ENCODE peak calls at places on chromosomes 11 and 22, in four cellular contexts. One of them, this sample, is unnamed.

GRCh38 chr11:120172054-120172881 is 34.4 kb upstream of the TRIM29 start:
- DNase-seq in hepatocyte: peak; percentile 87
- DNase-seq in PC-3: peak; percentile 81
- DNase-seq in K562: peak; percentile 61
- DNase-seq in this sample: peak; percentile 61

GRCh38 chr11:118529584-118530175 is 1.3 kb upstream of the TMEM25 start:
- DNase-seq in hepatocyte: no peak
- DNase-seq in PC-3: no peak
- DNase-seq in K562: no peak
- DNase-seq in this sample: no peak

GRCh38 chr22:46079861-46080821 is 70.2 kb upstream of the PPARA start:
- DNase-seq in hepatocyte: no peak
- DNase-seq in PC-3: peak; percentile 79
- DNase-seq in K562: no peak
- DNase-seq in this sample: peak; percentile 71

GRCh38 chr11:1224491-1225385 is 1.9 kb downstream of the MUC5B start:
- DNase-seq in hepatocyte: no peak
- DNase-seq in PC-3: peak; percentile 28
- DNase-seq in K562: no peak
- DNase-seq in this sample: no peak

GRCh38 chr11:108788565-108789199 is 123.8 kb downstream of the DDX10 start:
- DNase-seq in hepatocyte: peak; percentile 7
- DNase-seq in PC-3: peak; percentile 63
- DNase-seq in K562: peak; percentile 29
- DNase-seq in this sample: peak; percentile 48

GRCh38 chr11:126080206-126080941 is 17.7 kb upstream of the CDON start:
- DNase-seq in hepatocyte: peak; percentile 20
- DNase-seq in PC-3: peak; percentile 89
- DNase-seq in K562: no peak
- DNase-seq in this sample: no peak

GRCh38 chr11:45457649-45458048 is 171.5 kb upstream of the SYT13 start:
- DNase-seq in hepatocyte: peak; percentile 39
- DNase-seq in PC-3: no peak
- DNase-seq in K562: no peak
- DNase-seq in this sample: peak; percentile 59

GRCh38 chr11:17585911-17586695 is 39.0 kb downstream of the OTOG start:
- DNase-seq in hepatocyte: no peak
- DNase-seq in PC-3: no peak
- DNase-seq in K562: no peak
- DNase-seq in this sample: no peak

GRCh38 chr11:95563859-95564258 is 225.7 kb downstream of the FAM76B start:
- DNase-seq in hepatocyte: no peak
- DNase-seq in PC-3: no peak
- DNase-seq in K562: no peak
- DNase-seq in this sample: no peak

GRCh38 chr11:83724704-83725114 is 438.5 kb upstream of the CCDC90B start:
- DNase-seq in hepatocyte: peak; percentile 29
- DNase-seq in PC-3: peak; percentile 29
- DNase-seq in K562: no peak
- DNase-seq in this sample: no peak

GRCh38 chr11:62067741-62068140 is 56.1 kb upstream of the INCENP start:
- DNase-seq in hepatocyte: no peak
- DNase-seq in PC-3: no peak
- DNase-seq in K562: no peak
- DNase-seq in this sample: no peak

GRCh38 chr11:111540921-111541208 is 345 bp downstream of the LAYN start:
- DNase-seq in hepatocyte: no peak
- DNase-seq in PC-3: no peak
- DNase-seq in K562: no peak
- DNase-seq in this sample: no peak

GRCh38 chr11:62933775-62934495 is 12.8 kb upstream of the CHRM1 start:
- DNase-seq in hepatocyte: no peak
- DNase-seq in PC-3: no peak
- DNase-seq in K562: no peak
- DNase-seq in this sample: no peak

GRCh38 chr11:60772666-60773065 is 12.5 kb upstream of the MS4A10 start:
- DNase-seq in hepatocyte: no peak
- DNase-seq in PC-3: no peak
- DNase-seq in K562: no peak
- DNase-seq in this sample: no peak

GRCh38 chr11:112961751-112962747 is 829 bp downstream of the NCAM1 start:
- DNase-seq in hepatocyte: peak; percentile 28
- DNase-seq in PC-3: no peak
- DNase-seq in K562: no peak
- DNase-seq in this sample: peak; percentile 7

GRCh38 chr11:131924446-131925240 is 554.2 kb downstream of the NTM start:
- DNase-seq in hepatocyte: no peak
- DNase-seq in PC-3: peak; percentile 81
- DNase-seq in K562: no peak
- DNase-seq in this sample: peak; percentile 81

GRCh38 chr11:64245401-64245796 is 1.3 kb downstream of the PPP1R14B start:
- DNase-seq in hepatocyte: no peak
- DNase-seq in PC-3: peak; percentile 55
- DNase-seq in K562: no peak
- DNase-seq in this sample: no peak

GRCh38 chr11:30387891-30388861 is 65.3 kb downstream of the ARL14EP start:
- DNase-seq in hepatocyte: no peak
- DNase-seq in PC-3: no peak
- DNase-seq in K562: no peak
- DNase-seq in this sample: no peak

GRCh38 chr22:45934659-45935341 is 42.2 kb downstream of the WNT7B start:
- DNase-seq in hepatocyte: peak; percentile 45
- DNase-seq in PC-3: peak; percentile 96
- DNase-seq in K562: no peak
- DNase-seq in this sample: peak; percentile 98

GRCh38 chr11:110269996-110270395 is 26.4 kb downstream of the RDX start:
- DNase-seq in hepatocyte: no peak
- DNase-seq in PC-3: no peak
- DNase-seq in K562: no peak
- DNase-seq in this sample: no peak

GRCh38 chr22:18992543-18993198 is 56.6 kb upstream of the PRODH start:
- DNase-seq in hepatocyte: no peak
- DNase-seq in PC-3: no peak
- DNase-seq in K562: no peak
- DNase-seq in this sample: no peak

GRCh38 chr11:6362868-6363678 is 27.2 kb upstream of the SMPD1 start:
- DNase-seq in hepatocyte: peak; percentile 89
- DNase-seq in PC-3: peak; percentile 77
- DNase-seq in K562: peak; percentile 78
- DNase-seq in this sample: peak; percentile 67

GRCh38 chr11:95698939-95699562 is 90.5 kb downstream of the FAM76B start:
- DNase-seq in hepatocyte: peak; percentile 20
- DNase-seq in PC-3: no peak
- DNase-seq in K562: no peak
- DNase-seq in this sample: no peak

GRCh38 chr11:36404831-36405230 is 105.2 kb downstream of the TRAF6 start:
- DNase-seq in hepatocyte: no peak
- DNase-seq in PC-3: no peak
- DNase-seq in K562: no peak
- DNase-seq in this sample: peak; percentile 20

GRCh38 chr11:77111277-77111676 is 8.6 kb downstream of the OMP start:
- DNase-seq in hepatocyte: no peak
- DNase-seq in PC-3: peak; percentile 78
- DNase-seq in K562: no peak
- DNase-seq in this sample: peak; percentile 52

GRCh38 chr11:30254307-30255298 is 23.8 kb downstream of the FSHB start:
- DNase-seq in hepatocyte: no peak
- DNase-seq in PC-3: no peak
- DNase-seq in K562: no peak
- DNase-seq in this sample: peak; percentile 23

GRCh38 chr11:18013790-18014507 is 1.1 kb upstream of the SERGEF start:
- DNase-seq in hepatocyte: peak; percentile 13
- DNase-seq in PC-3: no peak
- DNase-seq in K562: peak; percentile 14
- DNase-seq in this sample: peak; percentile 22

GRCh38 chr11:63888170-63889086 is 28.5 kb downstream of the RCOR2 start:
- DNase-seq in hepatocyte: peak; percentile 85
- DNase-seq in PC-3: peak; percentile 86
- DNase-seq in K562: peak; percentile 89
- DNase-seq in this sample: peak; percentile 79

GRCh38 chr22:21102659-21103267 is 57.0 kb downstream of the LRRC74B start:
- DNase-seq in hepatocyte: peak; percentile 90
- DNase-seq in PC-3: peak; percentile 59
- DNase-seq in K562: peak; percentile 98
- DNase-seq in this sample: peak; percentile 52

GRCh38 chr11:35798983-35799382 is 136.4 kb downstream of the TRIM44 start:
- DNase-seq in hepatocyte: no peak
- DNase-seq in PC-3: no peak
- DNase-seq in K562: no peak
- DNase-seq in this sample: no peak

GRCh38 chr22:19679476-19680099 is 34.7 kb upstream of the SEPTIN5 start:
- DNase-seq in hepatocyte: no peak
- DNase-seq in PC-3: peak; percentile 33
- DNase-seq in K562: peak; percentile 86
- DNase-seq in this sample: no peak

GRCh38 chr11:2537010-2537695 is 92.3 kb downstream of the KCNQ1 start:
- DNase-seq in hepatocyte: no peak
- DNase-seq in PC-3: no peak
- DNase-seq in K562: no peak
- DNase-seq in this sample: no peak

GRCh38 chr22:23969071-23969470 is 2.4 kb downstream of the DDTL start:
- DNase-seq in hepatocyte: no peak
- DNase-seq in PC-3: no peak
- DNase-seq in K562: no peak
- DNase-seq in this sample: no peak

GRCh38 chr11:26332572-26332915 is 614 bp downstream of the ANO3 start:
- DNase-seq in hepatocyte: no peak
- DNase-seq in PC-3: no peak
- DNase-seq in K562: no peak
- DNase-seq in this sample: peak; percentile 63

GRCh38 chr11:59264736-59265135 is 52.0 kb upstream of the MPEG1 start:
- DNase-seq in hepatocyte: no peak
- DNase-seq in PC-3: no peak
- DNase-seq in K562: no peak
- DNase-seq in this sample: no peak

GRCh38 chr11:119149371-119150275 is 771 bp downstream of the ABCG4 start:
- DNase-seq in hepatocyte: no peak
- DNase-seq in PC-3: no peak
- DNase-seq in K562: no peak
- DNase-seq in this sample: no peak

GRCh38 chr11:116454020-116454645 is 318.7 kb downstream of the BUD13 start:
- DNase-seq in hepatocyte: peak; percentile 71
- DNase-seq in PC-3: peak; percentile 52
- DNase-seq in K562: peak; percentile 55
- DNase-seq in this sample: peak; percentile 28

DNA sequence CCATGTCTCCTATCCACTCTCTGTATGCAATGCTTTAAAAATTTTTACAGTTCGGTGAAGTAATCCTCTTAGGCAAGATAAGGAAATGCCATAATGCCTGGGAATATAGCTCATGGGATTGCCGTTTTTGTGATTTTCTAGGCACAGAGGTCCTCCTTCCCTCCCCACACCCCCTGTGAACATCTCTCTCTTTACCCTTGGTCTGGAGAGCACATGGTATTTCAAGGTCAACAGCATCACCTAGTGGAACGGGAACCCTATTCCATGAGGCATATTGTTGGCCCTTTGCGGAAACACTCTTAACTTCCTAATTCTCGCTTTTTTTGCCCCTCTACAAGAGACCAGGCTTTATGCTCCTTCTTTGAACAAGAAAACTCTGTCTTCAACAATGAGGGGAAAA is 8.8 kb downstream of the NXPE4 start:
- DNase-seq in hepatocyte: no peak
- DNase-seq in PC-3: peak; percentile 33
- DNase-seq in K562: peak; percentile 18
- DNase-seq in this sample: no peak
- TF ChIP-seq CTCF in hepatocyte: no peak
- TF ChIP-seq CTCF in PC-3: peak; percentile 56
- TF ChIP-seq CTCF in K562: peak; percentile 50
- TF ChIP-seq CTCF in this sample: peak; percentile 6

DNA sequence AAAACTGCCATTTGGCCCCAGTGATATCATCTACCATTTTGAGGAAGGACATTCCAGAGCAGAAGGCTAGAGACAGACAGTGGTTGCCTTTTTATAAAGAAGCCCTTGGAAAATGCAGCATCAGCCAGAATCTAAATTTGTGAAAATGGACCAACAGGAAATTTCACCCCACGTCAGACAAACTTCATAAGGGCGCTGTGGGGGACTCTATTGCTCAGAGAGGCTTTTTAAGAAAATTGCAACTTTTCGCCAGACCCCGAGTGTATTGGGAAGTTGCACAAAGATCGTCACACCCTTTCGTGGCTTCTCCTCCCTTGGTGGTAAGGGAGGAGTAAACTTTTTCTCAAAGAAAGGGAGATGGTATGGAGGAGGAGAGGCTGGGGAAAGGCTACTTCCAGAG is 12.3 kb upstream of the ALX4 start:
- DNase-seq in hepatocyte: no peak
- DNase-seq in PC-3: no peak
- DNase-seq in K562: no peak
- DNase-seq in this sample: no peak
- TF ChIP-seq EZH2 in hepatocyte: no peak
- TF ChIP-seq EZH2 in PC-3: no peak
- TF ChIP-seq EZH2 in K562: no peak
- TF ChIP-seq EZH2 in this sample: no peak

GRCh38 chr22:34943830-34944229 is 122.1 kb upstream of the ISX start:
- DNase-seq in hepatocyte: no peak
- DNase-seq in PC-3: no peak
- DNase-seq in K562: no peak
- DNase-seq in this sample: no peak
- TF ChIP-seq CTCF in hepatocyte: peak; percentile 14
- TF ChIP-seq CTCF in PC-3: peak; percentile 19
- TF ChIP-seq CTCF in K562: peak; percentile 9
- TF ChIP-seq CTCF in this sample: no peak

GRCh38 chr11:124756033-124756752 is 4.1 kb upstream of the VSIG2 start:
- DNase-seq in hepatocyte: no peak
- DNase-seq in PC-3: no peak
- DNase-seq in K562: no peak
- DNase-seq in this sample: no peak
- TF ChIP-seq EZH2 in hepatocyte: no peak
- TF ChIP-seq EZH2 in PC-3: no peak
- TF ChIP-seq EZH2 in K562: no peak
- TF ChIP-seq EZH2 in this sample: no peak

GRCh38 chr11:129905402-129905801 is 10.0 kb upstream of the NFRKB start:
- DNase-seq in hepatocyte: no peak
- DNase-seq in PC-3: no peak
- DNase-seq in K562: no peak
- DNase-seq in this sample: no peak
- TF ChIP-seq CTCF in hepatocyte: no peak
- TF ChIP-seq CTCF in PC-3: no peak
- TF ChIP-seq CTCF in K562: no peak
- TF ChIP-seq CTCF in this sample: no peak

DNA sequence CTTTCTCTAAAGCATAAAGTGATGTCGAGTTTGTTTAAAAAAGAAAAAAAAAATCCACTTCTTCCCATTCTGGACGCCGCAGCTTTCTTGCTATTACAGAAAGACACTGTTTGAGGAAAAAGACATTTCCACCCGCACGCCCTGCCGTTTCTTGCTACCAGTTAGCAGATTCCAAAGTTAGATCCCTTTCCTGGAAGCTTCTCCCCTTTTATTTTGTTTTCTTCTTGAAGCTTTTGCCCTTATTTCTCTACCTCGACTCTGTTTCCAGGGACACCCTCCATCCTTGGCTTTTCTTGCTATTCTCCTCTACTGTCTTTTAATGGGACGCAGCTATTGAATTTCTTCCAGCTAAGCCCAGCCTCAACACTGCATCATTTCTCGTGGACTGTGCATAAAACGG is 1.5 kb downstream of the GRIA4 start:
- DNase-seq in hepatocyte: no peak
- DNase-seq in PC-3: no peak
- DNase-seq in K562: no peak
- DNase-seq in this sample: no peak
- TF ChIP-seq EZH2 in hepatocyte: no peak
- TF ChIP-seq EZH2 in PC-3: no peak
- TF ChIP-seq EZH2 in K562: no peak
- TF ChIP-seq EZH2 in this sample: no peak

GRCh38 chr11:9314291-9315077 is at the start of gene TMEM41B:
- DNase-seq in hepatocyte: peak; percentile 98
- DNase-seq in PC-3: peak; percentile 96
- DNase-seq in K562: peak; percentile 99
- DNase-seq in this sample: peak; percentile 95
- TF ChIP-seq CTCF in hepatocyte: peak; percentile 11
- TF ChIP-seq CTCF in PC-3: peak; percentile 25
- TF ChIP-seq CTCF in K562: peak; percentile 20
- TF ChIP-seq CTCF in this sample: no peak

This sample was measured in fibroblast of lung.